ENCODE peak calls at places on chromosome 13, in eight cellular contexts. H, V, J, Y, S, N, C and E are unnamed samples.

GRCh38 chr13:24041822-24042221 is 118.7 kb upstream of the SPATA13 start:
- DNase-seq in H (no peak), V (no peak), J (no peak), Y (no peak), S (no peak), N (no peak), C (no peak), E (no peak)

GRCh38 chr13:29569253-29570057 is 26.0 kb downstream of the SLC7A1 start:
- DNase-seq in H (no peak), V (no peak), J (no peak), Y (no peak), S (no peak), N (peak; percentile 34), C (no peak), E (no peak)

GRCh38 chr13:25715760-25716159 is 336.1 kb downstream of the SHISA2 start:
- DNase-seq in H (no peak), V (no peak), J (no peak), Y (no peak), S (no peak), N (no peak), C (no peak), E (no peak)

GRCh38 chr13:30107126-30107525 is 200.2 kb downstream of the KATNAL1 start:
- DNase-seq in H (no peak), V (no peak), J (no peak), Y (no peak), S (no peak), N (no peak), C (no peak), E (no peak)

GRCh38 chr13:85313761-85314503 is 485.3 kb downstream of the SLITRK6 start:
- DNase-seq in H (no peak), V (no peak), J (peak; percentile 5), Y (peak; percentile 93), S (no peak), N (peak; percentile 27), C (no peak), E (no peak)

GRCh38 chr13:41916173-41916954 is 44.5 kb downstream of the VWA8 start:
- DNase-seq in H (no peak), V (no peak), J (peak; percentile 65), Y (peak; percentile 88), S (no peak), N (peak; percentile 93), C (no peak), E (no peak)

GRCh38 chr13:46489586-46490023 is 63.4 kb upstream of the LRCH1 start:
- DNase-seq in H (no peak), V (no peak), J (peak; percentile 75), Y (peak; percentile 52), S (no peak), N (peak; percentile 60), C (no peak), E (no peak)

GRCh38 chr13:59690857-59691500 is 472.7 kb downstream of the DIAPH3 start:
- DNase-seq in H (no peak), V (no peak), J (no peak), Y (peak; percentile 36), S (no peak), N (peak; percentile 73), C (no peak), E (no peak)

GRCh38 chr13:50127017-50127725 is 111.9 kb downstream of the KCNRG start:
- DNase-seq in H (no peak), V (no peak), J (no peak), Y (peak; percentile 35), S (no peak), N (peak; percentile 79), C (peak; percentile 67), E (peak; percentile 74)

GRCh38 chr13:48975101-48975925 is at the start of gene FNDC3A:
- DNase-seq in H (no peak), V (peak; percentile 35), J (peak; percentile 90), Y (peak; percentile 75), S (peak; percentile 16), N (peak; percentile 67), C (peak; percentile 70), E (peak; percentile 40)

GRCh38 chr13:50174630-50175029 is 159.4 kb downstream of the KCNRG start:
- DNase-seq in H (no peak), V (no peak), J (no peak), Y (no peak), S (no peak), N (no peak), C (no peak), E (no peak)

GRCh38 chr13:99087130-99087953 is 109.5 kb upstream of the DOCK9 start:
- DNase-seq in H (peak; percentile 69), V (peak; percentile 92), J (peak; percentile 99), Y (peak; percentile 87), S (peak; percentile 80), N (peak; percentile 88), C (peak; percentile 95), E (peak; percentile 94)

GRCh38 chr13:74061939-74062595 is 72.1 kb downstream of the KLF12 start:
- DNase-seq in H (no peak), V (no peak), J (peak; percentile 21), Y (peak; percentile 33), S (no peak), N (peak; percentile 92), C (peak; percentile 58), E (no peak)

GRCh38 chr13:49265822-49266221 is 18.1 kb downstream of the CDADC1 start:
- DNase-seq in H (no peak), V (no peak), J (no peak), Y (peak; percentile 32), S (no peak), N (peak; percentile 83), C (no peak), E (no peak)

GRCh38 chr13:35675651-35676050 is 199.2 kb upstream of the MAB21L1 start:
- DNase-seq in H (no peak), V (no peak), J (no peak), Y (no peak), S (no peak), N (no peak), C (no peak), E (no peak)

GRCh38 chr13:113491418-113491883 is 940 bp upstream of the DCUN1D2 start:
- DNase-seq in H (no peak), V (no peak), J (peak; percentile 41), Y (peak; percentile 63), S (no peak), N (peak; percentile 41), C (no peak), E (no peak)

GRCh38 chr13:75521956-75522355 is 15.7 kb downstream of the COMMD6 start:
- DNase-seq in H (no peak), V (no peak), J (no peak), Y (no peak), S (no peak), N (no peak), C (no peak), E (no peak)

GRCh38 chr13:49213997-49214916 is 5.9 kb upstream of the MLNR start:
- DNase-seq in H (no peak), V (no peak), J (no peak), Y (no peak), S (no peak), N (no peak), C (no peak), E (no peak)